ENCODE peak calls at places on chromosomes 2 and 18, in four cellular contexts. R, N, E and D are unnamed samples.

GRCh38 chr2:66688951-66689350 is 254.0 kb downstream of the MEIS1 start:
- DNase-seq in R (no peak), N (no peak), E (no peak), D (no peak)

GRCh38 chr18:12377556-12378553 is 828 bp upstream of the AFG3L2 start:
- DNase-seq in R (no peak), E (peak; percentile 100), N (no peak), D (no peak)

GRCh38 chr2:150532883-150533282 is 45.4 kb upstream of the RND3 start:
- DNase-seq in E (no peak), N (peak; percentile 49), R (no peak), D (no peak)

GRCh38 chr18:33440384-33441043 is at the start of gene CCDC178:
- DNase-seq in R (no peak), E (peak; percentile 61), N (no peak), D (peak; percentile 4)

GRCh38 chr2:56473524-56473923 is 289.7 kb downstream of the CCDC85A start:
- DNase-seq in N (no peak), E (no peak), R (no peak), D (no peak)

GRCh38 chr2:237539681-237540080 is 26.7 kb upstream of the PRLH start:
- DNase-seq in E (no peak), N (no peak), R (no peak), D (no peak)

GRCh38 chr2:98734823-98735260 is 3.9 kb upstream of the MGAT4A start:
- DNase-seq in E (no peak), N (no peak), R (no peak), D (peak; percentile 17)

GRCh38 chr2:109562421-109562820 is 51.3 kb downstream of the SEPTIN10 start:
- DNase-seq in R (no peak), N (peak; percentile 93), E (no peak), D (no peak)

GRCh38 chr18:78871631-78872030 is 108.0 kb upstream of the SALL3 start:
- DNase-seq in E (no peak), N (no peak), R (no peak), D (no peak)

GRCh38 chr2:27705851-27706622 is 42.3 kb downstream of the SLC4A1AP start:
- DNase-seq in R (no peak), N (peak; percentile 92), E (peak; percentile 68), D (peak; percentile 96)

GRCh38 chr2:173034143-173034542 is 41.5 kb upstream of the MAP3K20 start:
- DNase-seq in E (no peak), N (no peak), R (no peak), D (no peak)

GRCh38 chr2:240512666-240513535 is 44.9 kb downstream of the ANKMY1 start:
- DNase-seq in E (no peak), R (no peak), N (no peak), D (no peak)

GRCh38 chr18:361100-361732 is 93.4 kb upstream of the THOC1 start:
- DNase-seq in E (no peak), N (no peak), R (no peak), D (no peak)

GRCh38 chr2:70471129-70471528 is 82.5 kb downstream of the TGFA start:
- DNase-seq in R (no peak), E (no peak), N (peak; percentile 16), D (no peak)

GRCh38 chr2:627926-628560 is 49.2 kb downstream of the TMEM18 start:
- DNase-seq in N (no peak), E (no peak), R (no peak), D (peak; percentile 62)

GRCh38 chr2:22124003-22124402 is 1000.2 kb downstream of the TDRD15 start:
- DNase-seq in E (no peak), R (no peak), N (no peak), D (peak; percentile 59)

GRCh38 chr2:217816396-217816869 is 186.4 kb downstream of the TNS1 start:
- DNase-seq in R (no peak), E (peak; percentile 48), N (no peak), D (peak; percentile 11)

GRCh38 chr2:200397785-200398184 is 91.3 kb downstream of the SPATS2L start:
- DNase-seq in N (peak; percentile 83), R (no peak), E (no peak), D (peak; percentile 30)

GRCh38 chr2:1743396-1744150 is 742 bp downstream of the PXDN start:
- DNase-seq in N (peak; percentile 52), E (peak; percentile 68), R (no peak), D (peak; percentile 66)

GRCh38 chr2:173251225-173251624 is 103.4 kb upstream of the CDCA7 start:
- DNase-seq in R (no peak), N (no peak), E (no peak), D (no peak)

GRCh38 chr2:885230-886071 is 65.2 kb upstream of the SNTG2 start:
- DNase-seq in R (no peak), N (no peak), E (no peak), D (no peak)

GRCh38 chr2:101310591-101311389 is 2.3 kb upstream of the RNF149 start:
- DNase-seq in E (no peak), R (no peak), N (peak; percentile 12), D (no peak)

GRCh38 chr2:170973225-170973491 is 44.1 kb downstream of the GORASP2 start:
- DNase-seq in N (no peak), R (no peak), E (no peak), D (no peak)

GRCh38 chr2:20282916-20283592 is 58.1 kb upstream of the SDC1 start:
- DNase-seq in E (peak; percentile 18), R (peak; percentile 90), N (no peak), D (peak; percentile 62)

GRCh38 chr2:134199123-134199522 is 54.7 kb upstream of the MGAT5 start:
- DNase-seq in N (no peak), R (no peak), E (no peak), D (no peak)

GRCh38 chr2:178909507-178909906 is 102.3 kb upstream of the TTN start:
- DNase-seq in E (no peak), N (no peak), R (no peak), D (no peak)

GRCh38 chr18:48942086-48942485 is 8.7 kb downstream of the SMAD7 start:
- DNase-seq in E (no peak), N (no peak), R (no peak), D (no peak)
- H3K4me1 ChIP-seq in E (peaks cover 98% of the 10 kb centered on the region), N (peaks cover 47% of the 10 kb centered on the region), R (peaks cover 10% of the 10 kb centered on the region), D (peaks cover 38% of the 10 kb centered on the region)

DNA sequence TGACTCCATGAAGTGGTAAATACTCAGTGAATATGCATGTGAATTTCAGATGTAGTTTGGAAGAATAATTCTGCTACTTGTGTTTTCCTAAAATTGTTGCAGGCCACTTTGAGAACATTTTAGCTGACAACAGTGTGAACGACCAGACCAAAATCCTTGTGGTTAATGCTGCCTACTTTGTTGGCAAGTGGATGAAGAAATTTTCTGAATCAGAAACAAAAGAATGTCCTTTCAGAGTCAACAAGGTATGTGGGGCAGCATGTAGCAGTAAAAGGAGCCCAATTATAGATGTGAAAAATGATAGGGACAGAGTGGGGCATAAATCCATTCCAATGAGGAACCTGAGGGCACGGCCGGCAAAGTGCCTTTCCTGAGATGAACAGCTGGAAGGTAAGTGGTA is 16.1 kb downstream of the SERPINB5 start:
- DNase-seq in E (no peak), N (no peak), R (no peak), D (no peak)
- H3K36me3 ChIP-seq in E (no peaks in the 10 kb centered on the region), N (peaks cover 76% of the 10 kb centered on the region), R (no peaks in the 10 kb centered on the region), D (no peaks in the 10 kb centered on the region)

DNA sequence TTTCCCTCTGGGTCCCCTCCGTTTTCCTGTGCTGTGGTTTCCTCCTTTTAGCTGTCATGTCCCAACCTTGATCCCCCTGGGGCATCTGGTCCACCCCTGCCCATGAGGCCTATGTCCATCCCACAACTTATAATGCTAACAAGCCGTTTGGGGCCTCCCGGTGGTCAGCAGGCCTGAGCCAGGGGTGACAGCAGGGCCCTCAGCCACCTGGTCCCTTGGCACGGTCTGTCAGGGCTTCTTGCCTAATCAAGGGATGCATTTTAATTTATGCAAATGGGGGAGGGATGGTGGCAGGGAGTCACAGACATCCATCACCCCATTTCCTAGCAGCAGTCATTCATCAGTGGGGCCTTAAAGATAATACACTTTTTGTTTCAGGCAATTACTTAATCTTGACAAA is 174.4 kb downstream of the GLI2 start:
- DNase-seq in N (no peak), E (no peak), R (no peak), D (no peak)
- H3K4me1 ChIP-seq in N (peaks cover 45% of the 10 kb centered on the region), E (peaks cover 25% of the 10 kb centered on the region), R (peaks cover 12% of the 10 kb centered on the region), D (peaks cover 16% of the 10 kb centered on the region)

DNA sequence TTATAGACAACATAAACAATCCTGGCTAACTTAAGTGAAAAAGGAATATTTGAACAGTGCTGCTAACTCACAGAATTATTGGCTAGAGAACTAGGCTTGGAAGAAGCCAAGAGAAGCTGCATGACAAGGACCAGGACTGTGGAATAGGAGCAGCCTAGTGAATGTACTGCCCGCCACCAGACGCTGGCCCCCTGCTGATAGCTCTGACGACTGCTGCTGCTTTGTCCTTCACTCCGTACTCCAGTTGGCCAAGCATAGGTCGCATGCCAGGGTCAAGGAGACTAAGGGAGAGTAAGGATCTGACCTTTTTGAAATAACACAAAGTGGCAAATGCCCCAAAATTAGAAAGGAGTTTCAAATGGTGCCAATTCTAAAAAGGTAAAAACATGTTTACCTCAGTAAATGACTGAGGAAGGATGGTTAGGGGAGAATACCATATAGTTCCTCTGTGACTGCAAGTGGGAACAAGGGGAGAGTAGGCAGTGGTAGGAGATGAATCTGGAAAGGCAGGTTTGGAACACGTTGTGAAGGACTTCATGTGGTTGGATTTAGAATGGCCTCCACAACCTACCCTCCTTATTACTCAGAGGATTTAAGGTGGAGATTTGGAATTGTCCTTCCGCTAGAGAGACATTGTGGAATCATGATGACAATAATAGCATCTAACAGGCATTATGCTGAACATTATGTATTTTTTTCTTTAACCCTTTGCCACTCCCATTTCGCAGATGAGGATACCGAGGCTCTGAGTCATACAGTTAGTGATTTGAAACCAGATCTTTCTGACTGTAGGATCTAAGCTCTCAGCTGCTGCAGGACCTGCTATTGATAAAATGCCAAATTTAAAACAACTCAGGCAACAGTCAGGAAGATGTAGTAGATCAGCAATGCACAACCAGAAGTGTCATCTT is 19.5 kb downstream of the STRADB start:
- DNase-seq in E (no peak), N (peak; percentile 71), R (no peak), D (no peak)
- H3K36me3 ChIP-seq in E (no peaks in the 10 kb centered on the region), N (peaks cover 4% of the 10 kb centered on the region), R (peaks cover 6% of the 10 kb centered on the region), D (peaks cover 3% of the 10 kb centered on the region)

DNA sequence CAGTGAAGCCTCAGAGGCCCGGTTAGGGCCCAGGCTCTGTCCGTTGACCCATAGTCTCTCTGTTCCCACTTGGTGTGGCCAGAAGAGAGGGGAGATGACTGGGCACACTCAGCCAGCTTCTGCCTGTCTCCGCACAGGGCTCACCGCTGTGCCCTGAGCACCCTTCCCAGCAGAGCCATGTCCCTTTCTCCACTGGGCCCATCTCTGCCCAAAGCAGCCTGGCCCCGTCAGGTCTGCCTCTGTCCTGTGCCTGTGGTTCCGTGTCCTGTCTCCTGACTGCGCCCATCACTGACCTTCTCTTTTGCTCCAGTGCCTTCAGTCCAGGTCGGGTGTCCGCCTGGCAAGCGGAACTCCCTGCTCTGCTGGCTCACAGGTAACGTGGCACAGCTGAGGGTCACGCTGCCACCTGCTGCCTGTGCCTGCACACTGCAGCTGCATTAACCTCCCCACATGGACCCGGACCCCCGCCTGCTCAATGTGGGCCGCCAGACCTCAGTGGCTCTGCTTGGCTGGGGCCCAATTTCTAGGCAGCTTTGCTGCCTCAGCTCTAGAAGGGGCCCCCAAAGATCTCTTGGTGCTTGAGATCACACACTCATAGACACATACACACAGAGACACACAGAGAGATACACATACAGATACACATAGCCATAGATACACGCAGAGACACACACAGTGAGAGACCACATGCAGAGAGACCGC is 15.2 kb upstream of the CNNM3 start:
- DNase-seq in N (peak; percentile 75), E (peak; percentile 84), R (peak; percentile 73), D (peak; percentile 42)
- H3K4me1 ChIP-seq in N (no peaks in the 10 kb centered on the region), E (peaks cover 4% of the 10 kb centered on the region), R (no peaks in the 10 kb centered on the region), D (no peaks in the 10 kb centered on the region)